ENCODE peak calls at places on chromosome 15, in nine cellular contexts. One of them, this sample, is unnamed.

GRCh38 chr15:40328176-40328575 is 4.7 kb downstream of the INAFM2 start:
- DNase-seq in bronchial epithelial cell: peak; percentile 69
- DNase-seq in A549: no peak
- DNase-seq in pancreas: no peak
- DNase-seq in esophagus squamous epithelium: no peak
- DNase-seq in foreskin fibroblast: no peak
- DNase-seq in MCF 10A: no peak
- DNase-seq in IMR-90: peak; percentile 74
- DNase-seq in HFFc6: peak; percentile 19
- DNase-seq in this sample: no peak

GRCh38 chr15:34621675-34622074 is 38.2 kb upstream of the GOLGA8B start:
- DNase-seq in bronchial epithelial cell: peak; percentile 32
- DNase-seq in esophagus squamous epithelium: no peak
- DNase-seq in foreskin fibroblast: peak; percentile 26
- DNase-seq in IMR-90: peak; percentile 58
- DNase-seq in HFFc6: peak; percentile 57
- DNase-seq in MCF 10A: peak; percentile 51
- DNase-seq in pancreas: no peak
- DNase-seq in A549: peak; percentile 7
- DNase-seq in this sample: no peak

GRCh38 chr15:67149859-67150824 is 84.7 kb downstream of the SMAD3 start:
- DNase-seq in esophagus squamous epithelium: no peak
- DNase-seq in MCF 10A: peak; percentile 97
- DNase-seq in bronchial epithelial cell: peak; percentile 98
- DNase-seq in foreskin fibroblast: peak; percentile 97
- DNase-seq in HFFc6: peak; percentile 99
- DNase-seq in A549: peak; percentile 97
- DNase-seq in IMR-90: peak; percentile 99
- DNase-seq in pancreas: no peak
- DNase-seq in this sample: peak; percentile 23

GRCh38 chr15:70034596-70034995 is 63.1 kb downstream of the TLE3 start:
- DNase-seq in foreskin fibroblast: no peak
- DNase-seq in HFFc6: no peak
- DNase-seq in MCF 10A: no peak
- DNase-seq in pancreas: peak; percentile 28
- DNase-seq in IMR-90: no peak
- DNase-seq in esophagus squamous epithelium: no peak
- DNase-seq in bronchial epithelial cell: no peak
- DNase-seq in A549: no peak
- DNase-seq in this sample: no peak

GRCh38 chr15:40421246-40422157 is 15.9 kb downstream of the IVD start:
- DNase-seq in IMR-90: peak; percentile 52
- DNase-seq in pancreas: peak; percentile 92
- DNase-seq in MCF 10A: peak; percentile 68
- DNase-seq in foreskin fibroblast: no peak
- DNase-seq in esophagus squamous epithelium: no peak
- DNase-seq in HFFc6: peak; percentile 43
- DNase-seq in bronchial epithelial cell: peak; percentile 38
- DNase-seq in A549: peak; percentile 55
- DNase-seq in this sample: peak; percentile 87

GRCh38 chr15:48946088-48946839 is 17.5 kb downstream of the SHC4 start:
- DNase-seq in HFFc6: peak; percentile 58
- DNase-seq in foreskin fibroblast: no peak
- DNase-seq in esophagus squamous epithelium: no peak
- DNase-seq in IMR-90: peak; percentile 90
- DNase-seq in A549: peak; percentile 4
- DNase-seq in pancreas: no peak
- DNase-seq in bronchial epithelial cell: peak; percentile 96
- DNase-seq in MCF 10A: peak; percentile 33
- DNase-seq in this sample: no peak

GRCh38 chr15:20645956-20646355 is 104.4 kb upstream of the GOLGA6L6 start:
- DNase-seq in bronchial epithelial cell: no peak
- DNase-seq in A549: no peak
- DNase-seq in esophagus squamous epithelium: no peak
- DNase-seq in IMR-90: no peak
- DNase-seq in HFFc6: no peak
- DNase-seq in pancreas: no peak
- DNase-seq in foreskin fibroblast: no peak
- DNase-seq in MCF 10A: peak; percentile 61
- DNase-seq in this sample: no peak

GRCh38 chr15:94119923-94120775 is 111.2 kb upstream of the MCTP2 start:
- DNase-seq in MCF 10A: peak; percentile 90
- DNase-seq in esophagus squamous epithelium: no peak
- DNase-seq in bronchial epithelial cell: peak; percentile 85
- DNase-seq in HFFc6: peak; percentile 88
- DNase-seq in IMR-90: peak; percentile 82
- DNase-seq in foreskin fibroblast: peak; percentile 52
- DNase-seq in A549: peak; percentile 51
- DNase-seq in pancreas: no peak
- DNase-seq in this sample: peak; percentile 65

GRCh38 chr15:81888748-81889479 is 156.9 kb downstream of the MEX3B start:
- DNase-seq in bronchial epithelial cell: no peak
- DNase-seq in pancreas: no peak
- DNase-seq in A549: no peak
- DNase-seq in esophagus squamous epithelium: no peak
- DNase-seq in foreskin fibroblast: peak; percentile 72
- DNase-seq in IMR-90: peak; percentile 76
- DNase-seq in HFFc6: peak; percentile 71
- DNase-seq in MCF 10A: peak; percentile 86
- DNase-seq in this sample: no peak

GRCh38 chr15:69610264-69610663 is 157.6 kb downstream of the RPLP1 start:
- DNase-seq in esophagus squamous epithelium: no peak
- DNase-seq in IMR-90: no peak
- DNase-seq in A549: no peak
- DNase-seq in pancreas: no peak
- DNase-seq in foreskin fibroblast: no peak
- DNase-seq in bronchial epithelial cell: no peak
- DNase-seq in HFFc6: no peak
- DNase-seq in MCF 10A: no peak
- DNase-seq in this sample: no peak

GRCh38 chr15:68420186-68420684 is 11.7 kb downstream of the ITGA11 start:
- DNase-seq in pancreas: no peak
- DNase-seq in HFFc6: no peak
- DNase-seq in esophagus squamous epithelium: no peak
- DNase-seq in MCF 10A: no peak
- DNase-seq in A549: no peak
- DNase-seq in foreskin fibroblast: no peak
- DNase-seq in bronchial epithelial cell: no peak
- DNase-seq in IMR-90: no peak
- DNase-seq in this sample: no peak

GRCh38 chr15:73375012-73375411 is 6.3 kb upstream of the HCN4 start:
- DNase-seq in A549: no peak
- DNase-seq in foreskin fibroblast: no peak
- DNase-seq in pancreas: no peak
- DNase-seq in IMR-90: no peak
- DNase-seq in bronchial epithelial cell: no peak
- DNase-seq in esophagus squamous epithelium: no peak
- DNase-seq in HFFc6: no peak
- DNase-seq in MCF 10A: no peak
- DNase-seq in this sample: no peak

GRCh38 chr15:99425666-99426301 is 140.0 kb upstream of the MEF2A start:
- DNase-seq in HFFc6: no peak
- DNase-seq in pancreas: peak; percentile 45
- DNase-seq in IMR-90: no peak
- DNase-seq in bronchial epithelial cell: no peak
- DNase-seq in A549: no peak
- DNase-seq in foreskin fibroblast: no peak
- DNase-seq in MCF 10A: peak; percentile 55
- DNase-seq in esophagus squamous epithelium: no peak
- DNase-seq in this sample: no peak
- TF ChIP-seq CTCF in HFFc6: peak; percentile 27
- TF ChIP-seq CTCF in pancreas: no peak
- TF ChIP-seq CTCF in IMR-90: peak; percentile 12
- TF ChIP-seq CTCF in bronchial epithelial cell: peak; percentile 60
- TF ChIP-seq CTCF in A549: no peak
- TF ChIP-seq CTCF in foreskin fibroblast: no peak
- TF ChIP-seq CTCF in MCF 10A: no peak
- TF ChIP-seq CTCF in esophagus squamous epithelium: peak; percentile 36
- TF ChIP-seq CTCF in this sample: no peak

GRCh38 chr15:41583795-41584194 is 24.8 kb downstream of the TYRO3 start:
- DNase-seq in IMR-90: no peak
- DNase-seq in bronchial epithelial cell: no peak
- DNase-seq in pancreas: no peak
- DNase-seq in HFFc6: no peak
- DNase-seq in esophagus squamous epithelium: no peak
- DNase-seq in foreskin fibroblast: no peak
- DNase-seq in A549: no peak
- DNase-seq in MCF 10A: no peak
- DNase-seq in this sample: no peak

GRCh38 chr15:41577863-41578735 is 19.1 kb downstream of the TYRO3 start:
- DNase-seq in A549: no peak
- DNase-seq in MCF 10A: no peak
- DNase-seq in foreskin fibroblast: no peak
- DNase-seq in HFFc6: no peak
- DNase-seq in IMR-90: no peak
- DNase-seq in pancreas: no peak
- DNase-seq in esophagus squamous epithelium: no peak
- DNase-seq in bronchial epithelial cell: no peak
- DNase-seq in this sample: no peak

GRCh38 chr15:41578736-41579383 is 19.8 kb downstream of the TYRO3 start:
- DNase-seq in bronchial epithelial cell: no peak
- DNase-seq in foreskin fibroblast: no peak
- DNase-seq in HFFc6: no peak
- DNase-seq in IMR-90: no peak
- DNase-seq in A549: no peak
- DNase-seq in esophagus squamous epithelium: no peak
- DNase-seq in pancreas: no peak
- DNase-seq in MCF 10A: no peak
- DNase-seq in this sample: no peak

GRCh38 chr15:41584636-41585139 is 25.7 kb downstream of the TYRO3 start:
- DNase-seq in A549: no peak
- DNase-seq in MCF 10A: no peak
- DNase-seq in esophagus squamous epithelium: no peak
- DNase-seq in HFFc6: no peak
- DNase-seq in pancreas: no peak
- DNase-seq in IMR-90: no peak
- DNase-seq in foreskin fibroblast: no peak
- DNase-seq in bronchial epithelial cell: no peak
- DNase-seq in this sample: no peak

DNA sequence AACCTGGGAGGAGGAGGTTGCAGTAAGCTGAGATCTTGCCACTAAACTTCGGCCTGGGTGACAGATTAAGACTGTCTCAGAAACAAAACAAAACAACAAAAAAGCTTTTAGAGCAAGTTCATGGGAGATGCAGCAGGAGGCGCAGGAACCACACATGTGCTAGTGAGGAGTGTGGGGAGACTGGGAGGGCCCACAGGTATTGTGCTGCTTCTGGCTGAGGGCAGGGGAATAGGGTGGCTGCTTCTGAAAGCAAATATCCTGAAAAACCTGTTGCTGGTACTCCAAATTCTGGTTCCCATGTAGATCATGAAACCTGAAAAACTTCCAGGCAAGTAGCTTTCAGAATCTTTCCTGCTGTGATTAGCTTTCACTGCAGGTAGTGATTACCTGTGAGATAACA is 22.1 kb downstream of the TYRO3 start:
- DNase-seq in HFFc6: no peak
- DNase-seq in A549: no peak
- DNase-seq in MCF 10A: no peak
- DNase-seq in esophagus squamous epithelium: no peak
- DNase-seq in foreskin fibroblast: no peak
- DNase-seq in pancreas: no peak
- DNase-seq in bronchial epithelial cell: peak; percentile 47
- DNase-seq in IMR-90: no peak
- DNase-seq in this sample: no peak
- TF ChIP-seq CTCF in HFFc6: peak; percentile 34
- TF ChIP-seq CTCF in A549: no peak
- TF ChIP-seq CTCF in MCF 10A: no peak
- TF ChIP-seq CTCF in esophagus squamous epithelium: peak; percentile 34
- TF ChIP-seq CTCF in foreskin fibroblast: peak; percentile 22
- TF ChIP-seq CTCF in pancreas: no peak
- TF ChIP-seq CTCF in bronchial epithelial cell: peak; percentile 69
- TF ChIP-seq CTCF in IMR-90: peak; percentile 32
- TF ChIP-seq CTCF in this sample: no peak

GRCh38 chr15:89784686-89784960 is 8.5 kb downstream of the MESP2 start:
- DNase-seq in pancreas: no peak
- DNase-seq in IMR-90: no peak
- DNase-seq in bronchial epithelial cell: no peak
- DNase-seq in esophagus squamous epithelium: no peak
- DNase-seq in MCF 10A: no peak
- DNase-seq in HFFc6: no peak
- DNase-seq in foreskin fibroblast: no peak
- DNase-seq in A549: no peak
- DNase-seq in this sample: no peak
- TF ChIP-seq CTCF in pancreas: no peak
- TF ChIP-seq CTCF in IMR-90: no peak
- TF ChIP-seq CTCF in bronchial epithelial cell: no peak
- TF ChIP-seq CTCF in esophagus squamous epithelium: no peak
- TF ChIP-seq CTCF in MCF 10A: no peak
- TF ChIP-seq CTCF in HFFc6: no peak
- TF ChIP-seq CTCF in foreskin fibroblast: no peak
- TF ChIP-seq CTCF in A549: no peak
- TF ChIP-seq CTCF in this sample: no peak

GRCh38 chr15:50886611-50887350 is 21.7 kb upstream of the AP4E1 start:
- DNase-seq in foreskin fibroblast: no peak
- DNase-seq in pancreas: no peak
- DNase-seq in HFFc6: no peak
- DNase-seq in A549: no peak
- DNase-seq in IMR-90: no peak
- DNase-seq in esophagus squamous epithelium: no peak
- DNase-seq in MCF 10A: no peak
- DNase-seq in bronchial epithelial cell: peak; percentile 54
- DNase-seq in this sample: no peak

GRCh38 chr15:50883903-50884302 is 24.6 kb upstream of the AP4E1 start:
- DNase-seq in esophagus squamous epithelium: no peak
- DNase-seq in A549: no peak
- DNase-seq in bronchial epithelial cell: peak; percentile 80
- DNase-seq in foreskin fibroblast: peak; percentile 35
- DNase-seq in IMR-90: peak; percentile 46
- DNase-seq in MCF 10A: peak; percentile 89
- DNase-seq in pancreas: no peak
- DNase-seq in HFFc6: peak; percentile 45
- DNase-seq in this sample: no peak

GRCh38 chr15:50888054-50888453 is 20.4 kb upstream of the AP4E1 start:
- DNase-seq in A549: no peak
- DNase-seq in foreskin fibroblast: no peak
- DNase-seq in bronchial epithelial cell: no peak
- DNase-seq in MCF 10A: no peak
- DNase-seq in IMR-90: peak; percentile 9
- DNase-seq in esophagus squamous epithelium: no peak
- DNase-seq in pancreas: no peak
- DNase-seq in HFFc6: no peak
- DNase-seq in this sample: no peak

GRCh38 chr15:50884583-50884982 is 23.9 kb upstream of the AP4E1 start:
- DNase-seq in bronchial epithelial cell: peak; percentile 88
- DNase-seq in MCF 10A: peak; percentile 86
- DNase-seq in foreskin fibroblast: peak; percentile 36
- DNase-seq in esophagus squamous epithelium: no peak
- DNase-seq in pancreas: no peak
- DNase-seq in IMR-90: peak; percentile 61
- DNase-seq in HFFc6: peak; percentile 70
- DNase-seq in A549: no peak
- DNase-seq in this sample: no peak

DNA sequence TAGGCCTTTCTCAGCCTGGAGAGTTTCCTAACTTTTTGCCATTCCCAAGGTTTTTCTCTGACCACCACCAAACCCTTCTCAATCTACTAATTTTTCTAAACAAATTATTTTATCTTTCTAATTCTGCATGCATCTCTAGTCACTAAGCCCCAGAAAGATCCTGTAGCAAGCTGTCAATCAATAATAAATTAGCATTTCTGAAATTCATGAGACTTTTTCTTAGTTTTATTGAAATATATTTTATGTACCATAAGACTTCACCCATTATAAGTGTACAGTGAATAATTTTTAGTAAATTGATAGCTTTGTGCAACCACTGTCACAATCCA is 22.4 kb upstream of the AP4E1 start:
- DNase-seq in pancreas: no peak
- DNase-seq in foreskin fibroblast: no peak
- DNase-seq in IMR-90: no peak
- DNase-seq in bronchial epithelial cell: no peak
- DNase-seq in esophagus squamous epithelium: no peak
- DNase-seq in MCF 10A: no peak
- DNase-seq in A549: no peak
- DNase-seq in HFFc6: no peak
- DNase-seq in this sample: no peak
- TF ChIP-seq CTCF in pancreas: no peak
- TF ChIP-seq CTCF in foreskin fibroblast: no peak
- TF ChIP-seq CTCF in IMR-90: no peak
- TF ChIP-seq CTCF in bronchial epithelial cell: no peak
- TF ChIP-seq CTCF in esophagus squamous epithelium: no peak
- TF ChIP-seq CTCF in MCF 10A: no peak
- TF ChIP-seq CTCF in A549: peak; percentile 4
- TF ChIP-seq CTCF in HFFc6: no peak
- TF ChIP-seq CTCF in this sample: peak; percentile 56